ENCODE peak calls at places on chromosomes 12 and 14, in four cellular contexts. One of them, this sample, is unnamed.

GRCh38 chr12:110015132-110015531 is 15.9 kb downstream of the ANKRD13A start:
- DNase-seq in K562: no peak
- DNase-seq in HepG2: no peak
- DNase-seq in GM12878: no peak
- DNase-seq in this sample: no peak

GRCh38 chr12:66321433-66321832 is 19.1 kb downstream of the HELB start:
- DNase-seq in GM12878: no peak
- DNase-seq in K562: no peak
- DNase-seq in HepG2: no peak
- DNase-seq in this sample: no peak

GRCh38 chr12:120498870-120499515 is 3.1 kb downstream of the DYNLL1 start:
- DNase-seq in GM12878: no peak
- DNase-seq in HepG2: no peak
- DNase-seq in K562: no peak
- DNase-seq in this sample: no peak

GRCh38 chr12:106685381-106685780 is 89.1 kb upstream of the RIC8B start:
- DNase-seq in K562: no peak
- DNase-seq in HepG2: no peak
- DNase-seq in GM12878: no peak
- DNase-seq in this sample: no peak

GRCh38 chr12:118436002-118436724 is 59.8 kb downstream of the SUDS3 start:
- DNase-seq in HepG2: no peak
- DNase-seq in GM12878: no peak
- DNase-seq in K562: peak; percentile 14
- DNase-seq in this sample: peak; percentile 57

GRCh38 chr12:68040450-68041075 is 51.3 kb downstream of the IFNG-AS1 start:
- DNase-seq in K562: peak; percentile 66
- DNase-seq in GM12878: peak; percentile 26
- DNase-seq in HepG2: peak; percentile 53
- DNase-seq in this sample: no peak

GRCh38 chr14:64994540-64994939 is 7.8 kb downstream of the FNTB start:
- DNase-seq in HepG2: no peak
- DNase-seq in GM12878: no peak
- DNase-seq in K562: no peak
- DNase-seq in this sample: no peak

GRCh38 chr14:64856528-64857445 is 22.9 kb downstream of the SPTB start:
- DNase-seq in HepG2: no peak
- DNase-seq in K562: no peak
- DNase-seq in GM12878: no peak
- DNase-seq in this sample: no peak

GRCh38 chr12:115407036-115407435 is 723.1 kb upstream of the TBX3 start:
- DNase-seq in GM12878: no peak
- DNase-seq in K562: no peak
- DNase-seq in HepG2: no peak
- DNase-seq in this sample: no peak

GRCh38 chr12:93922583-93923006 is 225.8 kb upstream of the PLXNC1 start:
- DNase-seq in K562: peak; percentile 31
- DNase-seq in HepG2: no peak
- DNase-seq in GM12878: no peak
- DNase-seq in this sample: no peak

GRCh38 chr14:88452231-88452630 is 66.8 kb downstream of the SPATA7 start:
- DNase-seq in K562: no peak
- DNase-seq in GM12878: no peak
- DNase-seq in HepG2: no peak
- DNase-seq in this sample: no peak

GRCh38 chr12:116122639-116123038 is 154.9 kb downstream of the MED13L start:
- DNase-seq in HepG2: no peak
- DNase-seq in GM12878: no peak
- DNase-seq in K562: no peak
- DNase-seq in this sample: no peak

GRCh38 chr12:110108309-110109036 is 15.7 kb upstream of the IFT81 start:
- DNase-seq in HepG2: no peak
- DNase-seq in K562: no peak
- DNase-seq in GM12878: no peak
- DNase-seq in this sample: no peak

GRCh38 chr14:23362200-23362599 is 2.8 kb downstream of the EFS start:
- DNase-seq in GM12878: no peak
- DNase-seq in K562: no peak
- DNase-seq in HepG2: peak; percentile 36
- DNase-seq in this sample: no peak

GRCh38 chr12:53754633-53755261 is 3.0 kb upstream of the CISTR start:
- DNase-seq in GM12878: no peak
- DNase-seq in K562: no peak
- DNase-seq in HepG2: no peak
- DNase-seq in this sample: no peak

GRCh38 chr14:72615511-72616121 is 278.3 kb downstream of the DPF3 start:
- DNase-seq in HepG2: no peak
- DNase-seq in K562: no peak
- DNase-seq in GM12878: no peak
- DNase-seq in this sample: no peak

GRCh38 chr12:91877022-91877421 is 268.6 kb downstream of the BTG1 start:
- DNase-seq in HepG2: no peak
- DNase-seq in GM12878: peak; percentile 20
- DNase-seq in K562: no peak
- DNase-seq in this sample: no peak

GRCh38 chr12:131095826-131096680 is 142.3 kb downstream of the ADGRD1 start:
- DNase-seq in K562: no peak
- DNase-seq in HepG2: no peak
- DNase-seq in GM12878: no peak
- DNase-seq in this sample: no peak

GRCh38 chr14:82270286-82270685 is 736.6 kb upstream of the SEL1L start:
- DNase-seq in K562: no peak
- DNase-seq in HepG2: no peak
- DNase-seq in GM12878: no peak
- DNase-seq in this sample: no peak

DNA sequence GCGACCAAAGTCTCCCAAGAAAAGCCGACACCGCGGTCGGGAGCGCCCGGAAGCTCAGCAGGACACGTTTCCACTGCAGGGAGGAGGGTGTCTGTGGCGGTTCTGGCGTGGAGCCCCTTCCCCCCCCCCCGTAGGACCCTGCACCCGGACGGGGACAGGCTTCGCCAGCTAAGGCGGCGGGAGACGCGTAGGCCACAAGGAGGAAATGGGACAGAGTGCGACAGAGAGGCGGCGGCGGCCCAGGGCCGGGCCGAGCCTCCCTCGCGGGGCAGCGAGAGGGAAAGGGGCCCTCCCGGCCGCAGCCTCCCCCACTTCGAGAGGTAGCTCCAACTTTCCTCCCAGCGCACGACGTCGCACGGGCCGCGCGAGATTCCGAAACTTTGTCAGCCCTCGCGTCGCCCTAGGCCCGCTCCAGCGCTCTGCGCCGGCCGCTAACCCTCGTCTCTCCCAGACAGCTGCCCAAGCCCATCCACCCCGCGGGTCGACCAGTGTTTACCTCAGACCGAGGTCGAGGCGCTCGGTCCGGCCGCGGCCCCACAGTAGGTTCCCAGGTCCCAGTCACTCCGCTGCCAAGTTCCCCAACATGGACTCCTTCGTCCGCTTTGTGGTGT is 412 bp downstream of the SCAF11 start:
- DNase-seq in GM12878: no peak
- DNase-seq in HepG2: peak; percentile 45
- DNase-seq in K562: peak; percentile 41
- DNase-seq in this sample: peak; percentile 62
- TF ChIP-seq HDAC6 in GM12878: no peak
- TF ChIP-seq HDAC6 in HepG2: no peak
- TF ChIP-seq HDAC6 in K562: no peak
- TF ChIP-seq HDAC6 in this sample: no peak

GRCh38 chr12:19200261-19200660 is 70.7 kb downstream of the PLEKHA5 start:
- DNase-seq in GM12878: no peak
- DNase-seq in K562: no peak
- DNase-seq in HepG2: no peak
- DNase-seq in this sample: no peak
- TF ChIP-seq HDAC6 in GM12878: no peak
- TF ChIP-seq HDAC6 in K562: no peak
- TF ChIP-seq HDAC6 in HepG2: no peak
- TF ChIP-seq HDAC6 in this sample: no peak

GRCh38 chr14:36588788-36589187 is 6.4 kb upstream of the NKX2-8 start:
- DNase-seq in HepG2: no peak
- DNase-seq in GM12878: no peak
- DNase-seq in K562: no peak
- DNase-seq in this sample: no peak

GRCh38 chr14:36588119-36588518 is 5.7 kb upstream of the NKX2-8 start:
- DNase-seq in K562: no peak
- DNase-seq in GM12878: no peak
- DNase-seq in HepG2: no peak
- DNase-seq in this sample: no peak

GRCh38 chr14:36591482-36591881 is 9.1 kb upstream of the NKX2-8 start:
- DNase-seq in HepG2: no peak
- DNase-seq in K562: no peak
- DNase-seq in GM12878: no peak
- DNase-seq in this sample: no peak
- TF ChIP-seq HDAC6 in HepG2: no peak
- TF ChIP-seq HDAC6 in K562: no peak
- TF ChIP-seq HDAC6 in GM12878: no peak
- TF ChIP-seq HDAC6 in this sample: no peak

DNA sequence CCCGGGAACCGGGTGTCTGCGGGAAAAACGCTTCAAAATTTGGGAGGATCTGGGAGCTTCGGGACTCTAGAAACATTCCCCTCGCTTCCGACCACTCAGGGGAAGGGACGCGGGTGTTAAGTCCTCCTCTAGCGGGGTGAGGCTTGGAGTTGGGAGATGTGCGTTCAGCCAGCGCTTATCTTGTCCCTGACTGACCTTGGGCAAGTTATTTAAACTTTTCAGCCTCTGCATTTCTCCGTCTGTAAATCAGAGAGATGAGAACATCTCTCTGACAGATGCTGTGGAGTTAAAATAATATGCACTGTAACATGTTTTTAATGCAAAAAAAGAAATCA is 76.9 kb upstream of the ANO4 start:
- DNase-seq in GM12878: no peak
- DNase-seq in HepG2: no peak
- DNase-seq in K562: no peak
- DNase-seq in this sample: no peak
- TF ChIP-seq HDAC6 in GM12878: no peak
- TF ChIP-seq HDAC6 in HepG2: no peak
- TF ChIP-seq HDAC6 in K562: no peak
- TF ChIP-seq HDAC6 in this sample: no peak

GRCh38 chr14:103132381-103133212 is 9.3 kb downstream of the TNFAIP2 start:
- DNase-seq in GM12878: no peak
- DNase-seq in HepG2: peak; percentile 62
- DNase-seq in K562: no peak
- DNase-seq in this sample: no peak

GRCh38 chr14:103130017-103130764 is 6.9 kb downstream of the TNFAIP2 start:
- DNase-seq in GM12878: no peak
- DNase-seq in HepG2: no peak
- DNase-seq in K562: no peak
- DNase-seq in this sample: no peak

GRCh38 chr14:103131580-103131979 is 8.3 kb downstream of the TNFAIP2 start:
- DNase-seq in GM12878: no peak
- DNase-seq in HepG2: no peak
- DNase-seq in K562: no peak
- DNase-seq in this sample: no peak

GRCh38 chr14:103129301-103130016 is 6.2 kb downstream of the TNFAIP2 start:
- DNase-seq in HepG2: no peak
- DNase-seq in K562: no peak
- DNase-seq in GM12878: no peak
- DNase-seq in this sample: no peak

DNA sequence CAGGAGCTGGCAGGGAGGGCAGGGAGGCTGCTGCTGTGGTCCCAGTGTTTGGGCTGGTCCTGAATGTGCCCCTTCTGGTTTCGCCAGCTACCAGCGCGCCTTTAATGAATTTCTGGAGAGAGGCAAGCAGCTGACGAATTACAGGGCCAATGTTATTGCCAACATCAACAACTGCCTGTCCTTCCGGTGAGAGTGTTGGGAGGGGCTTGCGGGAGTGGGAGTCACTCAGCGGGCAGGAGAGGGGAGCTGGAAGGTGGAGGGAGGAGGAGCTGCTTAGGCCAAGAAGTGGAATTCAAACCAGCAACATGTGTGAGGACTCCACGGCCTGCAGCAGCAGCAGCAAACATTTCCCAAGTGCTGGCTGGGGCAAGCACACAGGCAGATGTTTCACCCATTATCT is 7.7 kb downstream of the TNFAIP2 start:
- DNase-seq in GM12878: no peak
- DNase-seq in K562: no peak
- DNase-seq in HepG2: no peak
- DNase-seq in this sample: no peak
- TF ChIP-seq HDAC6 in GM12878: no peak
- TF ChIP-seq HDAC6 in K562: no peak
- TF ChIP-seq HDAC6 in HepG2: no peak
- TF ChIP-seq HDAC6 in this sample: no peak